ENCODE peak calls at places on chromosomes 2 and 18, in ten cellular contexts. One of them, this sample, is unnamed.

GRCh38 chr2:216622526-216622925 is 10.7 kb upstream of the IGFBP2 start:
- DNase-seq in GM06990: no peak
- DNase-seq in ovary: no peak
- DNase-seq in choroid plexus epithelial cell: no peak
- DNase-seq in endodermal cell: no peak
- DNase-seq in epithelial cell of proximal tubule: no peak
- DNase-seq in astrocyte of the cerebellum: no peak
- DNase-seq in prostate gland: no peak
- DNase-seq in A549: no peak
- DNase-seq in heart right ventricle: no peak
- DNase-seq in this sample: no peak

GRCh38 chr2:9699139-9699823 is 68.5 kb upstream of the YWHAQ start:
- DNase-seq in GM06990: no peak
- DNase-seq in ovary: no peak
- DNase-seq in choroid plexus epithelial cell: peak
- DNase-seq in endodermal cell: peak
- DNase-seq in epithelial cell of proximal tubule: peak
- DNase-seq in astrocyte of the cerebellum: no peak
- DNase-seq in prostate gland: no peak
- DNase-seq in A549: peak
- DNase-seq in heart right ventricle: no peak
- DNase-seq in this sample: peak

GRCh38 chr2:143429932-143430331 is 300.7 kb downstream of the ARHGAP15 start:
- DNase-seq in GM06990: no peak
- DNase-seq in ovary: no peak
- DNase-seq in choroid plexus epithelial cell: peak
- DNase-seq in endodermal cell: no peak
- DNase-seq in epithelial cell of proximal tubule: no peak
- DNase-seq in astrocyte of the cerebellum: peak
- DNase-seq in prostate gland: peak
- DNase-seq in A549: no peak
- DNase-seq in heart right ventricle: no peak
- DNase-seq in this sample: no peak

GRCh38 chr2:162293122-162293781 is 25.2 kb downstream of the IFIH1 start:
- DNase-seq in GM06990: no peak
- DNase-seq in ovary: no peak
- DNase-seq in choroid plexus epithelial cell: peak
- DNase-seq in endodermal cell: no peak
- DNase-seq in epithelial cell of proximal tubule: no peak
- DNase-seq in astrocyte of the cerebellum: no peak
- DNase-seq in prostate gland: no peak
- DNase-seq in A549: no peak
- DNase-seq in heart right ventricle: no peak
- DNase-seq in this sample: peak

GRCh38 chr2:72334806-72335205 is 187.1 kb upstream of the CYP26B1 start:
- DNase-seq in GM06990: no peak
- DNase-seq in ovary: no peak
- DNase-seq in choroid plexus epithelial cell: no peak
- DNase-seq in endodermal cell: no peak
- DNase-seq in epithelial cell of proximal tubule: no peak
- DNase-seq in astrocyte of the cerebellum: no peak
- DNase-seq in prostate gland: no peak
- DNase-seq in A549: no peak
- DNase-seq in heart right ventricle: no peak
- DNase-seq in this sample: no peak

GRCh38 chr2:25664531-25665307 is 8.7 kb downstream of the DTNB start:
- DNase-seq in GM06990: no peak
- DNase-seq in ovary: peak
- DNase-seq in choroid plexus epithelial cell: peak
- DNase-seq in endodermal cell: peak
- DNase-seq in epithelial cell of proximal tubule: no peak
- DNase-seq in astrocyte of the cerebellum: peak
- DNase-seq in prostate gland: peak
- DNase-seq in A549: peak
- DNase-seq in heart right ventricle: peak
- DNase-seq in this sample: peak

GRCh38 chr2:215930505-215931233 is 82.7 kb downstream of the MREG start:
- DNase-seq in GM06990: no peak
- DNase-seq in ovary: no peak
- DNase-seq in choroid plexus epithelial cell: peak
- DNase-seq in endodermal cell: no peak
- DNase-seq in epithelial cell of proximal tubule: no peak
- DNase-seq in astrocyte of the cerebellum: no peak
- DNase-seq in prostate gland: no peak
- DNase-seq in A549: no peak
- DNase-seq in heart right ventricle: no peak
- DNase-seq in this sample: peak

GRCh38 chr2:40668435-40668834 is 216.5 kb upstream of the SLC8A1 start:
- DNase-seq in GM06990: no peak
- DNase-seq in ovary: no peak
- DNase-seq in choroid plexus epithelial cell: peak
- DNase-seq in endodermal cell: no peak
- DNase-seq in epithelial cell of proximal tubule: no peak
- DNase-seq in astrocyte of the cerebellum: no peak
- DNase-seq in prostate gland: no peak
- DNase-seq in A549: no peak
- DNase-seq in heart right ventricle: no peak
- DNase-seq in this sample: peak

GRCh38 chr2:78861546-78861945 is 164.0 kb upstream of the REG3G start:
- DNase-seq in GM06990: no peak
- DNase-seq in ovary: no peak
- DNase-seq in choroid plexus epithelial cell: peak
- DNase-seq in endodermal cell: no peak
- DNase-seq in epithelial cell of proximal tubule: no peak
- DNase-seq in astrocyte of the cerebellum: no peak
- DNase-seq in prostate gland: no peak
- DNase-seq in A549: peak
- DNase-seq in heart right ventricle: no peak
- DNase-seq in this sample: no peak

GRCh38 chr2:241154915-241155314 is 4.6 kb downstream of the PPP1R7 start:
- DNase-seq in GM06990: no peak
- DNase-seq in ovary: no peak
- DNase-seq in choroid plexus epithelial cell: no peak
- DNase-seq in endodermal cell: no peak
- DNase-seq in epithelial cell of proximal tubule: no peak
- DNase-seq in astrocyte of the cerebellum: no peak
- DNase-seq in prostate gland: no peak
- DNase-seq in A549: no peak
- DNase-seq in heart right ventricle: no peak
- DNase-seq in this sample: no peak
- TF ChIP-seq CTCF in GM06990: no peak
- TF ChIP-seq CTCF in ovary: no peak
- TF ChIP-seq CTCF in choroid plexus epithelial cell: no peak
- TF ChIP-seq CTCF in endodermal cell: no peak
- TF ChIP-seq CTCF in epithelial cell of proximal tubule: no peak
- TF ChIP-seq CTCF in astrocyte of the cerebellum: no peak
- TF ChIP-seq CTCF in prostate gland: no peak
- TF ChIP-seq CTCF in A549: no peak
- TF ChIP-seq CTCF in heart right ventricle: no peak
- TF ChIP-seq CTCF in this sample: no peak

GRCh38 chr2:48414640-48414979 is 115.3 kb upstream of the STON1 start:
- DNase-seq in GM06990: no peak
- DNase-seq in ovary: no peak
- DNase-seq in choroid plexus epithelial cell: no peak
- DNase-seq in endodermal cell: no peak
- DNase-seq in epithelial cell of proximal tubule: no peak
- DNase-seq in astrocyte of the cerebellum: no peak
- DNase-seq in prostate gland: no peak
- DNase-seq in A549: no peak
- DNase-seq in heart right ventricle: no peak
- DNase-seq in this sample: no peak
- H3K4me3 ChIP-seq in GM06990: no peak
- H3K4me3 ChIP-seq in ovary: no peak
- H3K4me3 ChIP-seq in choroid plexus epithelial cell: no peak
- H3K4me3 ChIP-seq in endodermal cell: peak
- H3K4me3 ChIP-seq in epithelial cell of proximal tubule: no peak
- H3K4me3 ChIP-seq in astrocyte of the cerebellum: no peak
- H3K4me3 ChIP-seq in prostate gland: no peak
- H3K4me3 ChIP-seq in A549: no peak
- H3K4me3 ChIP-seq in heart right ventricle: no peak
- H3K4me3 ChIP-seq in this sample: no peak

GRCh38 chr18:31700990-31701389 is 16.6 kb upstream of the B4GALT6 start:
- DNase-seq in GM06990: no peak
- DNase-seq in ovary: no peak
- DNase-seq in choroid plexus epithelial cell: no peak
- DNase-seq in endodermal cell: no peak
- DNase-seq in epithelial cell of proximal tubule: no peak
- DNase-seq in astrocyte of the cerebellum: no peak
- DNase-seq in prostate gland: no peak
- DNase-seq in A549: no peak
- DNase-seq in heart right ventricle: no peak
- DNase-seq in this sample: no peak
- TF ChIP-seq CTCF in GM06990: no peak
- TF ChIP-seq CTCF in ovary: no peak
- TF ChIP-seq CTCF in choroid plexus epithelial cell: no peak
- TF ChIP-seq CTCF in endodermal cell: no peak
- TF ChIP-seq CTCF in epithelial cell of proximal tubule: no peak
- TF ChIP-seq CTCF in astrocyte of the cerebellum: no peak
- TF ChIP-seq CTCF in prostate gland: no peak
- TF ChIP-seq CTCF in A549: no peak
- TF ChIP-seq CTCF in heart right ventricle: no peak
- TF ChIP-seq CTCF in this sample: no peak

GRCh38 chr18:8707946-8708345 is 2.6 kb downstream of the MTCL1 start:
- DNase-seq in GM06990: no peak
- DNase-seq in ovary: no peak
- DNase-seq in choroid plexus epithelial cell: no peak
- DNase-seq in endodermal cell: no peak
- DNase-seq in epithelial cell of proximal tubule: no peak
- DNase-seq in astrocyte of the cerebellum: no peak
- DNase-seq in prostate gland: no peak
- DNase-seq in A549: no peak
- DNase-seq in heart right ventricle: no peak
- DNase-seq in this sample: no peak
- H3K4me3 ChIP-seq in GM06990: no peak
- H3K4me3 ChIP-seq in ovary: no peak
- H3K4me3 ChIP-seq in choroid plexus epithelial cell: peak
- H3K4me3 ChIP-seq in endodermal cell: no peak
- H3K4me3 ChIP-seq in epithelial cell of proximal tubule: peak
- H3K4me3 ChIP-seq in astrocyte of the cerebellum: peak
- H3K4me3 ChIP-seq in prostate gland: no peak
- H3K4me3 ChIP-seq in A549: peak
- H3K4me3 ChIP-seq in heart right ventricle: no peak
- H3K4me3 ChIP-seq in this sample: peak